ENCODE peak calls at places on chromosome 14, in six cellular contexts. One of them, this sample, is unnamed.

GRCh38 chr14:31025335-31026075 is at the start of gene AP4S1:
- DNase-seq in neural crest cell: peak
- DNase-seq in mesendoderm: peak
- DNase-seq in GM23248: peak
- DNase-seq in Kasumi-1: peak
- DNase-seq in NCI-H748 treated with DMSO at 0.1 percent for 48 hours: peak
- DNase-seq in this sample: peak

GRCh38 chr14:81382517-81383225 is 17.5 kb downstream of the STON2 start:
- DNase-seq in neural crest cell: no peak
- DNase-seq in mesendoderm: no peak
- DNase-seq in GM23248: no peak
- DNase-seq in Kasumi-1: no peak
- DNase-seq in NCI-H748 treated with DMSO at 0.1 percent for 48 hours: no peak
- DNase-seq in this sample: no peak

GRCh38 chr14:77458249-77458950 is 507 bp downstream of the AHSA1 start:
- DNase-seq in neural crest cell: peak
- DNase-seq in mesendoderm: peak
- DNase-seq in GM23248: peak
- DNase-seq in Kasumi-1: peak
- DNase-seq in NCI-H748 treated with DMSO at 0.1 percent for 48 hours: peak
- DNase-seq in this sample: peak

GRCh38 chr14:67461341-67461985 is 27.1 kb downstream of the TMEM229B start:
- DNase-seq in neural crest cell: no peak
- DNase-seq in mesendoderm: no peak
- DNase-seq in GM23248: peak
- DNase-seq in Kasumi-1: no peak
- DNase-seq in NCI-H748 treated with DMSO at 0.1 percent for 48 hours: no peak
- DNase-seq in this sample: no peak

GRCh38 chr14:33657478-33657877 is 293.4 kb downstream of the EGLN3 start:
- DNase-seq in neural crest cell: no peak
- DNase-seq in mesendoderm: no peak
- DNase-seq in GM23248: peak
- DNase-seq in Kasumi-1: no peak
- DNase-seq in NCI-H748 treated with DMSO at 0.1 percent for 48 hours: no peak
- DNase-seq in this sample: no peak

GRCh38 chr14:67166450-67166853 is 22.8 kb upstream of the GARIN2 start:
- DNase-seq in neural crest cell: peak
- DNase-seq in mesendoderm: peak
- DNase-seq in GM23248: peak
- DNase-seq in Kasumi-1: peak
- DNase-seq in NCI-H748 treated with DMSO at 0.1 percent for 48 hours: peak
- DNase-seq in this sample: no peak

GRCh38 chr14:55129428-55130193 is 559 bp downstream of the LGALS3 start:
- DNase-seq in neural crest cell: peak
- DNase-seq in mesendoderm: peak
- DNase-seq in GM23248: peak
- DNase-seq in Kasumi-1: peak
- DNase-seq in NCI-H748 treated with DMSO at 0.1 percent for 48 hours: no peak
- DNase-seq in this sample: peak

GRCh38 chr14:88518592-88519512 is 36.0 kb downstream of the PTPN21 start:
- DNase-seq in neural crest cell: no peak
- DNase-seq in mesendoderm: no peak
- DNase-seq in GM23248: peak
- DNase-seq in Kasumi-1: no peak
- DNase-seq in NCI-H748 treated with DMSO at 0.1 percent for 48 hours: no peak
- DNase-seq in this sample: no peak

GRCh38 chr14:95190346-95190840 is 33.1 kb upstream of the DICER1 start:
- DNase-seq in neural crest cell: no peak
- DNase-seq in mesendoderm: no peak
- DNase-seq in GM23248: no peak
- DNase-seq in Kasumi-1: no peak
- DNase-seq in NCI-H748 treated with DMSO at 0.1 percent for 48 hours: no peak
- DNase-seq in this sample: no peak

GRCh38 chr14:104993808-104994591 is 8.4 kb downstream of the CLBA1 start:
- DNase-seq in neural crest cell: no peak
- DNase-seq in mesendoderm: no peak
- DNase-seq in GM23248: no peak
- DNase-seq in Kasumi-1: peak
- DNase-seq in NCI-H748 treated with DMSO at 0.1 percent for 48 hours: no peak
- DNase-seq in this sample: no peak

GRCh38 chr14:91728616-91729183 is 3.2 kb downstream of the CATSPERB start:
- DNase-seq in neural crest cell: no peak
- DNase-seq in mesendoderm: no peak
- DNase-seq in GM23248: peak
- DNase-seq in Kasumi-1: no peak
- DNase-seq in NCI-H748 treated with DMSO at 0.1 percent for 48 hours: no peak
- DNase-seq in this sample: no peak

GRCh38 chr14:53716521-53716920 is 240.1 kb downstream of the BMP4 start:
- DNase-seq in neural crest cell: no peak
- DNase-seq in mesendoderm: no peak
- DNase-seq in GM23248: no peak
- DNase-seq in Kasumi-1: no peak
- DNase-seq in NCI-H748 treated with DMSO at 0.1 percent for 48 hours: no peak
- DNase-seq in this sample: no peak

GRCh38 chr14:94449930-94450329 is 2.7 kb downstream of the SERPINA11 start:
- DNase-seq in neural crest cell: no peak
- DNase-seq in mesendoderm: no peak
- DNase-seq in GM23248: no peak
- DNase-seq in Kasumi-1: no peak
- DNase-seq in NCI-H748 treated with DMSO at 0.1 percent for 48 hours: no peak
- DNase-seq in this sample: no peak

GRCh38 chr14:82657186-82657675 is 1123.6 kb upstream of the SEL1L start:
- DNase-seq in neural crest cell: no peak
- DNase-seq in mesendoderm: no peak
- DNase-seq in GM23248: no peak
- DNase-seq in Kasumi-1: no peak
- DNase-seq in NCI-H748 treated with DMSO at 0.1 percent for 48 hours: no peak
- DNase-seq in this sample: no peak

GRCh38 chr14:77151918-77152588 is 10.5 kb upstream of the ZDHHC22 start:
- DNase-seq in neural crest cell: no peak
- DNase-seq in mesendoderm: no peak
- DNase-seq in GM23248: peak
- DNase-seq in Kasumi-1: peak
- DNase-seq in NCI-H748 treated with DMSO at 0.1 percent for 48 hours: peak
- DNase-seq in this sample: no peak

GRCh38 chr14:95045255-95045701 is 112.1 kb downstream of the DICER1 start:
- DNase-seq in neural crest cell: no peak
- DNase-seq in mesendoderm: no peak
- DNase-seq in GM23248: no peak
- DNase-seq in Kasumi-1: no peak
- DNase-seq in NCI-H748 treated with DMSO at 0.1 percent for 48 hours: no peak
- DNase-seq in this sample: no peak